ENCODE peak calls at places on chromosomes 16 and 17, in nine cellular contexts. B is kidney, G is HCT116, U is fibroblast of lung, E is GM23248, D is H1, R is HepG2, O is K562, Y is neural progenitor cell. I is an unnamed sample. For H3K4me1, the result is how much of the 10 kb centered on the place peaks cover.

GRCh38 chr17:82275326-82275725 is 1.8 kb upstream of the CSNK1D start:
- DNase-seq in B (peak), G (no peak), U (no peak), E (no peak), D (no peak), R (no peak), O (no peak), Y (no peak), I (no peak)

GRCh38 chr16:85019659-85020245 is 7.8 kb upstream of the KIAA0513 start:
- DNase-seq in B (peak), G (no peak), U (no peak), E (peak), D (no peak), R (no peak), O (no peak), Y (no peak), I (no peak)

GRCh38 chr17:81021531-81022370 is 13.2 kb upstream of the BAIAP2 start:
- DNase-seq in B (peak), G (no peak), U (no peak), E (no peak), D (no peak), R (no peak), O (no peak), Y (no peak), I (no peak)

GRCh38 chr16:3190949-3191353 is 2.9 kb downstream of the OR1F1 start:
- DNase-seq in B (no peak), G (no peak), U (no peak), E (no peak), D (no peak), R (peak), O (peak), Y (peak), I (no peak)

GRCh38 chr17:80030730-80031410 is 4.8 kb downstream of the TBC1D16 start:
- DNase-seq in B (peak), G (no peak), U (no peak), E (no peak), D (no peak), R (no peak), O (no peak), Y (no peak), I (no peak)

GRCh38 chr17:27461192-27461859 is 5.1 kb downstream of the KSR1 start:
- DNase-seq in B (no peak), G (no peak), U (no peak), E (no peak), D (no peak), R (no peak), O (peak), Y (no peak), I (no peak)

GRCh38 chr16:85245307-85246172 is 133.3 kb upstream of the CIBAR2 start:
- DNase-seq in B (no peak), G (peak), U (peak), E (peak), D (peak), R (peak), O (peak), Y (peak), I (peak)

GRCh38 chr17:40777459-40777858 is 4.9 kb downstream of the KRT27 start:
- DNase-seq in B (no peak), G (no peak), U (no peak), E (no peak), D (no peak), R (no peak), O (no peak), Y (no peak), I (no peak)

GRCh38 chr16:62829615-62830014 is 793.4 kb upstream of the CDH8 start:
- DNase-seq in B (no peak), G (no peak), U (no peak), E (no peak), D (no peak), R (no peak), O (no peak), Y (no peak), I (no peak)

GRCh38 chr16:30992381-30992780 is 7.4 kb downstream of the HSD3B7 start:
- DNase-seq in B (no peak), G (no peak), U (no peak), E (no peak), D (no peak), R (no peak), O (no peak), Y (no peak), I (no peak)

GRCh38 chr16:54040480-54040879 is 246.1 kb downstream of the IRX3 start:
- DNase-seq in B (no peak), G (no peak), U (no peak), E (no peak), D (no peak), R (peak), O (no peak), Y (no peak), I (no peak)

GRCh38 chr16:89689142-89689541 is 2.7 kb downstream of the CDK10 start:
- DNase-seq in B (no peak), G (no peak), U (no peak), E (no peak), D (no peak), R (no peak), O (no peak), Y (no peak), I (no peak)

GRCh38 chr16:54645328-54645727 is 285.3 kb upstream of the IRX5 start:
- DNase-seq in B (no peak), G (no peak), U (no peak), E (no peak), D (no peak), R (no peak), O (no peak), Y (no peak), I (no peak)

GRCh38 chr16:1580256-1580655 is 31.6 kb downstream of the IFT140 start:
- DNase-seq in B (no peak), G (no peak), U (no peak), E (no peak), D (no peak), R (no peak), O (no peak), Y (no peak), I (no peak)

GRCh38 chr16:87681990-87682570 is 79.8 kb downstream of the JPH3 start:
- DNase-seq in B (no peak), G (peak), U (peak), E (peak), D (peak), R (peak), O (peak), Y (peak), I (peak)

GRCh38 chr17:78541488-78542237 is 35.5 kb downstream of the DNAH17 start:
- DNase-seq in B (peak), G (peak), U (peak), E (peak), D (no peak), R (no peak), O (peak), Y (no peak), I (no peak)

GRCh38 chr16:49461517-49461951 is 87.9 kb downstream of the C16orf78 start:
- DNase-seq in B (no peak), G (no peak), U (no peak), E (no peak), D (peak), R (no peak), O (no peak), Y (no peak), I (no peak)

GRCh38 chr17:15981208-15981607 is 18.3 kb downstream of the ZSWIM7 start:
- DNase-seq in B (no peak), G (no peak), U (no peak), E (no peak), D (no peak), R (no peak), O (no peak), Y (no peak), I (no peak)

GRCh38 chr17:29245401-29245800 is 1.3 kb upstream of the CRYBA1 start:
- DNase-seq in B (no peak), G (no peak), U (no peak), E (no peak), D (no peak), R (no peak), O (no peak), Y (no peak), I (no peak)

DNA sequence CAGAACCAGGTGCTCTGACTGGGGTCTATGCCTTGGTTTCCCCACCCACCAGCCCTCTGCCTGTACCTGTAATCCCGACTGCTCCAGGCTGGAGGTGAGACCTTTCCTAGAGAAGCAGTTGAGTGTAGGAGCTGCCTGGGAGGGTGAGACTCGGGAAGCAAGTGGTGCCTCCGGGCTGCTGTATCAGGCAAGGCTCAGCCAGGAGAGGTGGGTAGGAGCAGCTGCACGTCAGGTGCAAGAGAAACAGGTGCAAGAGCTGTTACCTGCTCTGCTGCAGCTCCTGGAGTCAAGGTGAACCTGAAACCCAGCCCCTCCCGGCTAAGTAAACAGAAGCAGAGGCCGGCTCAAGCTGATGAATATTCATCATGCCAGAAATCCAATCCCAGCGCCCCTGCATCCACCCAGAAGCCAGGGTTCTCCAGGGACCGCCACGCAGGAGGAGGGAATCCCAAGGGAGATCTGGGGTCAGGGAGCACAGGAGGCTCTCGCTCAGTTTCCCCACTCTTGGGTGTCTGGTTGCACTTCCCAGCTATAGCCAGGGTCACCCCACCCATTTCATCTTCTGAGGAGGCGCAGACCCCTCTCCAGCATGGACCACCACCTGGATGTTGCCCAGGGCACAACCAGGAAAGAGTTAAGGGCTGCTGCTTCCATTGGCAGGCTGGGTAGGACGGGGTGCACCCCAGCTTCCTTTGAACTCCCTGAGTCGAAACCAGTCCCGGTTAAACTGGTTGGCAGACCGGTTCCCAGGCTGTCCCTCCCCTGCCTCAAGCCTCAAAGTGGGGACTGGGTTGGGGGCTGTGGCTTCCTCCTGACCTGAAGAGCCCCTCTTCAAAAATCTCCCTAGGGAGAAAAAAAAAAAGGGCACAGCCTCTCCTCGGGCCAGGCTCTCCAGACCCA is at the start of gene PRR15L:
- DNase-seq in B (peak), G (no peak), U (no peak), E (no peak), D (peak), R (no peak), O (no peak), Y (no peak), I (no peak)
- H3K4me3 ChIP-seq in B (peak), G (peak), U (no peak), E (no peak), D (no peak), R (peak), O (no peak), Y (no peak), I (no peak)

GRCh38 chr17:19659366-19660177 is 11.0 kb downstream of the ALDH3A2 start:
- DNase-seq in B (no peak), G (no peak), U (no peak), E (no peak), D (no peak), R (peak), O (no peak), Y (no peak), I (no peak)
- H3K9ac ChIP-seq in B (no peak), G (no peak), U (no peak), E (no peak), D (no peak), R (peak), O (no peak), Y (no peak), I (no peak)

GRCh38 chr17:42900460-42901331 is at the start of gene G6PC1:
- DNase-seq in B (no peak), G (no peak), U (no peak), E (no peak), D (no peak), R (peak), O (no peak), Y (no peak), I (no peak)
- H3K4me1 ChIP-seq in B (under half), G (under half), U (under half), E (under half), D (under half), R (half or more), O (under half), Y (under half), I (under half)

DNA sequence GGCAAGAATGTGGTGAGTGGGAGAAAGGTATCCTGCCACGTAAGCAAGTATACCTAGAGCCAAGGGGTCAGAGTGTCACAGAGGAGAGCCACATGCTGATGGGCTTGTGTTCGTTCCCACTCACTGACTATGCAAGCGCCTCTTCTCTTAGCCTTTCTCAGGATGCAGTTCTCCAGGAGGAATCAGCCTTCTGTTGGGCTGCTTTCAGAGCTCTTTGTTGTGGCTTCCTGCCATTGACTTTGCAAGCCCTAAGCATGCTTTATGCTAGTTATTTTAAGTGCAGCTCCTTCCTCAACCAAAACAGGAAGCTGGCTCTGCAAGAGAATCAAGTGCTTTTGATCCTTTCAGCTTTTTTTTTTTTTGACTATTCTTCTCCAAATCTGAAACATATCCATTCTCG is 66.6 kb downstream of the SIAH1 start:
- DNase-seq in B (no peak), G (no peak), U (peak), E (no peak), D (no peak), R (no peak), O (no peak), Y (no peak), I (peak)
- H3K4me3 ChIP-seq in B (no peak), G (no peak), U (no peak), E (no peak), D (no peak), R (no peak), O (no peak), Y (no peak), I (no peak)

DNA sequence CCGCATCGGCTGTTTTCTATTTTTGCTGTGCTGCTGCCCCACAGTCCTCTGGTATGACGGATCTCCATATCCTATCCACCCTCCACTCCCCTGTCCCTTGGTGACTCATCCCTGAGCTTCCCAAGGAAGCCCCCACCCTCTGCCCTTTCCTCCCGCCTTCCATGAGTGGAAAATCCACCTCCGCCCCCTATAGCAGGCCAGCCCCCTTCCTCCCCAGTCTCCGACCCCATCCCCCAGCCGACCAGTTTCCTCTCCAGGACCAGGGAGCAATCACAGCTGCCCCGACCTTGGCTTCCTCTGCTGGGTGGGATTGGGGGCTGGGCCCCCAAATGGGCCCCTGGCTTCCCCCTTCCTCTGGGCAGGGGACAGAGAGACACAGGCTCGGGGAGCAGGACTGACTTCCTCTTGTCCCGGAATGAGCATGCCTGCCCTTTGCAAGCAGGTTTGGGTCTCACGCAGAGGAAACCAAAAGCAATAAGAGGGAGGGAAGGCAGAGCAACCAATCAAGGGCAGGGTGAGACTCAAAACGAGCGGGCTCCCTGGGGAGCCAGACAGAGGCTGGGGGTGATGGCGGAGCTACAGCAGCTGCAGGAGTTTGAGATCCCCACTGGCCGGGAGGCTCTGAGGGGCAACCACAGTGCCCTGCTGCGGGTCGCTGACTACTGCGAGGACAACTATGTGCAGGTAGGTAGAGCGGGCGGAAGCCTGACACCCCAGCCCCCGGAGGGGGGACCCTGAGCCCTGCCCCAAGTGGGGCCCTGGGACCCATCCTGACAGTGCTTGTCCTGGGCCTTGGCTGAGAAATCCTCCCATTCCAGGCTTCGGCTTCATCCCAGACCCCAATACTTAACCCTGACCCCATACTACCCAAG is at the start of the genes ABI3 and GNGT2:
- DNase-seq in B (peak), G (no peak), U (peak), E (no peak), D (peak), R (no peak), O (no peak), Y (no peak), I (no peak)
- H3K9ac ChIP-seq in B (peak), G (no peak), U (peak), E (no peak), D (no peak), R (no peak), O (peak), Y (no peak), I (no peak)

GRCh38 chr17:56144205-56144604 is 9.1 kb upstream of the ANKFN1 start:
- DNase-seq in B (no peak), G (no peak), U (no peak), E (no peak), D (no peak), R (no peak), O (no peak), Y (no peak), I (no peak)

GRCh38 chr17:56149266-56150036 is 3.8 kb upstream of the ANKFN1 start:
- DNase-seq in B (no peak), G (no peak), U (no peak), E (peak), D (no peak), R (no peak), O (no peak), Y (no peak), I (no peak)

GRCh38 chr17:56146005-56146404 is 7.3 kb upstream of the ANKFN1 start:
- DNase-seq in B (no peak), G (no peak), U (no peak), E (peak), D (no peak), R (no peak), O (no peak), Y (no peak), I (no peak)

GRCh38 chr17:56150631-56151030 is 2.6 kb upstream of the ANKFN1 start:
- DNase-seq in B (no peak), G (no peak), U (no peak), E (no peak), D (no peak), R (peak), O (no peak), Y (no peak), I (no peak)

GRCh38 chr17:56148333-56148732 is 4.9 kb upstream of the ANKFN1 start:
- DNase-seq in B (no peak), G (no peak), U (no peak), E (no peak), D (no peak), R (peak), O (no peak), Y (no peak), I (no peak)
- H3K4me1 ChIP-seq in B (under half), G (under half), U (under half), E (under half), D (under half), R (under half), O (under half), Y (under half), I (under half)

GRCh38 chr16:23590181-23590580 is 5.9 kb downstream of the NDUFAB1 start:
- DNase-seq in B (no peak), G (no peak), U (no peak), E (no peak), D (no peak), R (no peak), O (no peak), Y (no peak), I (no peak)
- H3K4me3 ChIP-seq in B (no peak), G (no peak), U (no peak), E (no peak), D (no peak), R (no peak), O (no peak), Y (no peak), I (no peak)

DNA sequence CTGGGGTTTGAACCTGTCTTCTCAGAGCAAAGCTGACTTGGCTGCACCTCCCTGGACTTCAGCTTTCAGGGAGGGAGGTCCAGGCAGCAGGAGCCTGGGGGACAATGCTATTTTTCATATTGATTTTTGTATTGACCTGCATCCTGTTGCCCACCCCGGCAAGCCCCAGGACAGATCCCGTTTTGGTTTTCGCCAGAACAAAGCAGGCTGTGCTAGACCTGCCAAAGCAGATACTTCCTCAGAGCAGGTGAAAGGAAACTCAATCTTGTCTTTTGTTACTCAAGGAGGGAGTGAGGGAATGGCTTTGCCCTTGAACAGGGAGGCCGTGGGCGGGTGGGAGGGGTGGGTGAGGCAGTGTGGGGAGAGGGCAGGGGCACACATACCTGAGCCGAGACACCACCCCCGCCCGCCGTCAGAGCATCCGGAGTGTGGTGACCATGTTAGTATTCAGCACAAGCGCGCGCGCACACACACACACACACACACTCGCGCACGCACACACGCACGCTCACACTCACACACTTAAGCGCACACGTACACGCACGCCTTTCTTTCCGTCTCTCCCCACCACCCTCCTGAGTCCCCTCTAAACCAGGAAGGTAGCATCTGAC is 59.5 kb downstream of the RAI1 start:
- DNase-seq in B (no peak), G (no peak), U (peak), E (no peak), D (no peak), R (no peak), O (no peak), Y (no peak), I (no peak)
- H3K9ac ChIP-seq in B (peak), G (peak), U (no peak), E (peak), D (no peak), R (no peak), O (peak), Y (no peak), I (peak)

GRCh38 chr17:71824671-71825070 is 296.1 kb upstream of the SOX9 start:
- DNase-seq in B (no peak), G (no peak), U (no peak), E (no peak), D (no peak), R (no peak), O (no peak), Y (no peak), I (no peak)

GRCh38 chr17:71830916-71831315 is 289.9 kb upstream of the SOX9 start:
- DNase-seq in B (no peak), G (no peak), U (no peak), E (no peak), D (peak), R (no peak), O (no peak), Y (peak), I (no peak)

GRCh38 chr17:71828182-71828596 is 292.6 kb upstream of the SOX9 start:
- DNase-seq in B (no peak), G (no peak), U (peak), E (peak), D (peak), R (no peak), O (no peak), Y (peak), I (no peak)
- H3K4me1 ChIP-seq in B (under half), G (under half), U (under half), E (under half), D (under half), R (under half), O (under half), Y (half or more), I (under half)